ENCODE peak calls at places on chromosomes 12 and 14, in eight cellular contexts. S is Daoy; T is NCI-H2171; P is stimulated activated CD8-positive, alpha-beta memory T cell treated with anti-CD3 and anti-CD28 coated beads, Interleukin-4, amount 100 ng/mL, for 1 hour; X is activated CD4-positive, alpha-beta T cell treated with anti-CD3 and anti-CD28 coated beads for 24 hours; R is kidney tubule cell; I is GDM1; C is stimulated activated CD4-positive, alpha-beta T cell treated with anti-CD3 and anti-CD28 coated beads, Interleukin-4, amount 100 ng/mL, for 48 hours. F is an unnamed sample.

GRCh38 chr14:42855159-42855558 is 1248.5 kb downstream of the LRFN5 start:
- DNase-seq in S (no peak), T (no peak), P (no peak), X (no peak), R (no peak), I (no peak), C (no peak), F (no peak)

GRCh38 chr14:29814153-29815057 is 113.2 kb downstream of the PRKD1 start:
- DNase-seq in S (no peak), T (peak; percentile 6), P (no peak), X (no peak), R (peak; percentile 2), I (no peak), C (no peak), F (no peak)

GRCh38 chr12:53174881-53175491 is 5.5 kb upstream of the ZNF740 start:
- DNase-seq in S (no peak), T (no peak), P (no peak), X (no peak), R (peak; percentile 57), I (peak; percentile 44), C (no peak), F (no peak)

GRCh38 chr12:57087689-57088441 is 1.0 kb upstream of the NAB2 start:
- DNase-seq in S (peak; percentile 97), T (peak; percentile 89), P (peak; percentile 64), X (peak; percentile 69), R (peak; percentile 98), I (peak; percentile 93), C (peak; percentile 85), F (peak; percentile 57)

GRCh38 chr12:102503056-102503681 is 22.8 kb upstream of the IGF1 start:
- DNase-seq in S (no peak), T (no peak), P (no peak), X (no peak), R (no peak), I (no peak), C (no peak), F (no peak)

GRCh38 chr14:67510836-67511235 is 22.3 kb upstream of the PLEKHH1 start:
- DNase-seq in S (peak; percentile 28), T (no peak), P (no peak), X (no peak), R (peak; percentile 58), I (no peak), C (no peak), F (no peak)

GRCh38 chr12:46831335-46832083 is 5.7 kb upstream of the SLC38A4 start:
- DNase-seq in S (peak; percentile 7), T (no peak), P (no peak), X (no peak), R (peak; percentile 6), I (no peak), C (no peak), F (no peak)

GRCh38 chr12:54725233-54725843 is 77.2 kb upstream of the DCD start:
- DNase-seq in S (peak; percentile 27), T (peak; percentile 41), P (no peak), X (no peak), R (peak; percentile 37), I (no peak), C (no peak), F (peak; percentile 30)

GRCh38 chr12:54338682-54339296 is 13.9 kb downstream of the COPZ1 start:
- DNase-seq in S (no peak), T (no peak), P (no peak), X (no peak), R (no peak), I (no peak), C (no peak), F (no peak)

GRCh38 chr12:1819050-1819449 is 1.3 kb upstream of the LRTM2 start:
- DNase-seq in S (no peak), T (no peak), P (no peak), X (no peak), R (no peak), I (no peak), C (no peak), F (no peak)

GRCh38 chr12:64950899-64951298 is 126.5 kb downstream of the TBC1D30 start:
- DNase-seq in S (no peak), T (peak; percentile 14), P (no peak), X (no peak), R (no peak), I (no peak), C (no peak), F (no peak)

GRCh38 chr12:14896477-14897184 is 11.0 kb upstream of the MGP start:
- DNase-seq in S (peak; percentile 66), T (peak; percentile 14), P (no peak), X (no peak), R (no peak), I (no peak), C (no peak), F (no peak)

GRCh38 chr12:106140223-106140986 is 1.7 kb upstream of the NUAK1 start:
- DNase-seq in S (no peak), T (no peak), P (no peak), X (no peak), R (peak; percentile 28), I (no peak), C (no peak), F (no peak)

GRCh38 chr12:104565606-104566243 is 109.0 kb downstream of the CHST11 start:
- DNase-seq in S (no peak), T (no peak), P (no peak), X (no peak), R (no peak), I (no peak), C (no peak), F (no peak)

GRCh38 chr14:20632831-20633771 is 8.4 kb downstream of the OR6S1 start:
- DNase-seq in S (peak; percentile 93), T (peak; percentile 67), P (no peak), X (peak; percentile 54), R (peak; percentile 91), I (peak; percentile 33), C (peak; percentile 50), F (peak; percentile 29)